ENCODE peak calls at places on chromosomes 5 and 9, in six cellular contexts. I is stimulated activated CD4-positive, alpha-beta T cell treated with anti-CD3 and anti-CD28 coated beads, Interleukin-1b, Interleukin-23, amount 100 ng/mL, for 24 hours; H is SW 1271; E is upper lobe of left lung; Y is DMS 273 treated with DMSO at 0.1 percent for 48 hours; T is Karpas-422. N is an unnamed sample.
A peak's percentile ranks its signal among the peaks of the same experiment; 100 is the strongest.

GRCh38 chr5:143153332-143154119 is 250.0 kb downstream of the NR3C1 start:
- DNase-seq in H (no peak), Y (no peak), E (no peak), T (no peak), I (no peak), N (no peak)

GRCh38 chr5:150734579-150735384 is 24.0 kb downstream of the DCTN4 start:
- DNase-seq in I (no peak), H (no peak), E (peak; percentile 77), Y (no peak), T (peak; percentile 58), N (no peak)

GRCh38 chr5:88405783-88406182 is 137.1 kb upstream of the TMEM161B start:
- DNase-seq in T (no peak), E (no peak), H (no peak), I (no peak), Y (no peak), N (no peak)

GRCh38 chr9:77215874-77216273 is 38.5 kb downstream of the VPS13A start:
- DNase-seq in T (no peak), H (no peak), Y (no peak), I (no peak), E (no peak), N (no peak)

GRCh38 chr9:88379352-88379751 is 8.9 kb upstream of the SPIN1 start:
- DNase-seq in E (no peak), I (no peak), Y (no peak), T (no peak), H (no peak), N (no peak)

GRCh38 chr5:157855404-157855994 is 3.4 kb downstream of the CLINT1 start:
- DNase-seq in I (no peak), E (peak; percentile 50), Y (peak; percentile 29), H (peak; percentile 31), T (peak; percentile 48), N (no peak)

GRCh38 chr9:94867842-94868312 is 141.4 kb downstream of the AOPEP start:
- DNase-seq in E (no peak), H (peak; percentile 58), I (no peak), Y (no peak), T (no peak), N (no peak)

GRCh38 chr5:99901972-99902371 is 633.2 kb upstream of the FAM174A start:
- DNase-seq in H (no peak), Y (no peak), E (no peak), I (no peak), T (no peak), N (no peak)

GRCh38 chr5:14025566-14026276 is 81.2 kb upstream of the DNAH5 start:
- DNase-seq in Y (no peak), H (no peak), I (no peak), T (no peak), E (no peak), N (no peak)

GRCh38 chr5:41831155-41831554 is 39.1 kb downstream of the OXCT1 start:
- DNase-seq in I (no peak), Y (no peak), T (no peak), H (no peak), E (no peak), N (no peak)

GRCh38 chr5:1437452-1437851 is 7.8 kb downstream of the SLC6A3 start:
- DNase-seq in E (peak; percentile 17), H (no peak), T (no peak), Y (peak; percentile 29), I (no peak), N (peak; percentile 19)

GRCh38 chr5:93249651-93250289 is 331.2 kb downstream of the NR2F1-AS1 start:
- DNase-seq in H (no peak), E (no peak), T (no peak), Y (no peak), I (no peak), N (no peak)

GRCh38 chr5:52783226-52783959 is 4.3 kb upstream of the ITGA1 start:
- DNase-seq in H (peak; percentile 19), T (no peak), I (no peak), E (peak; percentile 45), Y (no peak), N (no peak)

GRCh38 chr9:2132484-2133082 is 117.4 kb downstream of the SMARCA2 start:
- DNase-seq in I (no peak), T (peak; percentile 73), E (no peak), Y (peak; percentile 3), H (no peak), N (no peak)

GRCh38 chr5:115545065-115545882 is 699 bp upstream of the FEM1C start:
- DNase-seq in H (no peak), E (no peak), I (no peak), T (no peak), Y (no peak), N (no peak)

GRCh38 chr9:132412089-132412488 is 2.1 kb downstream of the CFAP77 start:
- DNase-seq in Y (no peak), H (no peak), I (no peak), T (peak; percentile 75), E (no peak), N (peak; percentile 21)

GRCh38 chr5:74201334-74202081 is 439.0 kb downstream of the ENC1 start:
- DNase-seq in E (no peak), Y (peak; percentile 76), T (no peak), H (no peak), I (no peak), N (no peak)

GRCh38 chr9:114015607-114016006 is 62.5 kb downstream of the AMBP start:
- DNase-seq in I (no peak), E (no peak), Y (no peak), T (no peak), H (no peak), N (no peak)

GRCh38 chr9:22050924-22051323 is 41.8 kb upstream of the CDKN2B start:
- DNase-seq in T (no peak), H (no peak), E (no peak), Y (no peak), I (no peak), N (no peak)

GRCh38 chr9:100443781-100444768 is 17.1 kb downstream of the MSANTD3 start:
- DNase-seq in I (no peak), T (no peak), E (no peak), H (no peak), Y (no peak), N (no peak)

GRCh38 chr5:125140855-125141254 is 394.4 kb upstream of the ZNF608 start:
- DNase-seq in H (no peak), Y (no peak), I (no peak), E (no peak), T (no peak), N (no peak)

GRCh38 chr5:45533692-45534091 is 162.5 kb downstream of the HCN1 start:
- DNase-seq in H (no peak), T (no peak), E (no peak), Y (no peak), I (no peak), N (no peak)

GRCh38 chr9:129712595-129713524 is 40.0 kb downstream of the PTGES start:
- DNase-seq in H (no peak), E (no peak), I (no peak), T (no peak), Y (no peak), N (no peak)

GRCh38 chr9:88983865-88984542 is 7.3 kb upstream of the S1PR3 start:
- DNase-seq in Y (no peak), I (no peak), H (no peak), T (no peak), E (no peak), N (no peak)

GRCh38 chr5:123460296-123460729 is 37.1 kb upstream of the CEP120 start:
- DNase-seq in T (no peak), Y (no peak), H (no peak), I (no peak), E (no peak), N (no peak)

GRCh38 chr5:141870226-141870625 is 8.0 kb downstream of the PCDH1 start:
- DNase-seq in E (no peak), Y (no peak), H (no peak), T (no peak), I (no peak), N (no peak)

GRCh38 chr9:107127608-107128007 is 155.5 kb upstream of the RAD23B start:
- DNase-seq in E (no peak), I (no peak), H (no peak), T (no peak), Y (no peak), N (no peak)

GRCh38 chr5:152505442-152506042 is 100.5 kb upstream of the NMUR2 start:
- DNase-seq in Y (no peak), T (peak; percentile 84), E (peak; percentile 40), H (peak; percentile 2), I (peak; percentile 4), N (peak; percentile 36)

GRCh38 chr9:65403721-65404120 is 118.7 kb upstream of the FOXD4L5 start:
- DNase-seq in T (no peak), H (no peak), E (no peak), I (no peak), Y (no peak), N (no peak)

GRCh38 chr9:20351715-20352114 is 270.6 kb downstream of the MLLT3 start:
- DNase-seq in H (no peak), E (no peak), I (no peak), Y (no peak), T (no peak), N (no peak)

GRCh38 chr5:31047621-31048020 is 145.9 kb upstream of the CDH6 start:
- DNase-seq in T (no peak), E (no peak), Y (no peak), I (no peak), H (no peak), N (no peak)

GRCh38 chr5:10533218-10533617 is 30.7 kb upstream of the ANKRD33B start:
- DNase-seq in E (no peak), I (no peak), T (no peak), H (no peak), Y (no peak), N (no peak)

GRCh38 chr5:122933926-122934325 is 88.5 kb downstream of the SNX24 start:
- DNase-seq in I (no peak), E (no peak), Y (no peak), T (no peak), H (no peak), N (no peak)

GRCh38 chr5:173864126-173865075 is 23.7 kb upstream of the CPEB4 start:
- DNase-seq in T (no peak), I (no peak), E (peak; percentile 70), Y (no peak), H (no peak), N (no peak)

N was measured in NCI-H1930.